ENCODE peak calls at places on chromosome 13, in seven cellular contexts. N is iPS-NIHi11, H is substantia nigra, Z is neuronal stem cell, S is ovary, Y is Caco-2, G is T-helper 1 cell. L is an unnamed sample.

GRCh38 chr13:111515648-111516047 is 195.2 kb downstream of the TEX29 start:
- DNase-seq in Z (no peak), G (no peak), S (no peak), N (no peak), H (no peak), Y (no peak), L (no peak)

GRCh38 chr13:108269601-108270328 is at the start of gene TNFSF13B:
- DNase-seq in Y (no peak), S (peak; percentile 41), Z (no peak), N (peak; percentile 23), G (peak; percentile 15), H (peak; percentile 5), L (peak; percentile 49)

GRCh38 chr13:39417643-39418042 is 185.3 kb downstream of the LHFPL6 start:
- DNase-seq in N (no peak), S (no peak), H (no peak), G (no peak), Z (peak; percentile 49), Y (no peak), L (peak; percentile 37)

GRCh38 chr13:39317284-39317683 is 279.0 kb downstream of the NHLRC3 start:
- DNase-seq in N (no peak), S (no peak), Y (no peak), Z (no peak), G (no peak), H (no peak), L (no peak)

GRCh38 chr13:90416519-90416918 is 931.0 kb upstream of the MIR17HG start:
- DNase-seq in G (no peak), Z (peak; percentile 9), H (no peak), N (no peak), S (no peak), Y (no peak), L (no peak)

GRCh38 chr13:44649834-44650233 is 73.7 kb upstream of the TSC22D1 start:
- DNase-seq in G (no peak), Z (no peak), N (no peak), H (no peak), S (no peak), Y (no peak), L (no peak)

GRCh38 chr13:27053902-27054595 is 117.6 kb downstream of the USP12 start:
- DNase-seq in S (no peak), G (no peak), N (no peak), Y (no peak), Z (no peak), H (no peak), L (no peak)

GRCh38 chr13:36310417-36311108 is 12.9 kb upstream of the CCDC169 start:
- DNase-seq in Y (no peak), S (no peak), H (no peak), N (no peak), G (no peak), Z (no peak), L (no peak)

GRCh38 chr13:74074723-74075122 is 59.5 kb downstream of the KLF12 start:
- DNase-seq in N (no peak), Z (no peak), G (no peak), Y (no peak), H (no peak), S (no peak), L (no peak)

GRCh38 chr13:71290963-71291937 is 575.8 kb downstream of the DACH1 start:
- DNase-seq in N (no peak), Z (no peak), G (peak; percentile 17), H (no peak), Y (no peak), S (no peak), L (peak; percentile 38)

GRCh38 chr13:65834897-65835296 is 1395.2 kb downstream of the PCDH9 start:
- DNase-seq in N (no peak), Y (no peak), S (no peak), G (no peak), H (no peak), Z (no peak), L (no peak)

GRCh38 chr13:114067381-114067885 is 65.0 kb downstream of the RASA3 start:
- DNase-seq in Y (peak; percentile 4), N (no peak), S (no peak), Z (no peak), H (no peak), G (no peak), L (peak; percentile 45)

GRCh38 chr13:29754486-29754806 is 96.0 kb downstream of the UBL3 start:
- DNase-seq in Y (no peak), Z (peak; percentile 11), H (no peak), S (no peak), G (no peak), N (peak; percentile 52), L (no peak)

GRCh38 chr13:36345438-36346221 is 564 bp downstream of the SPART start:
- DNase-seq in G (peak; percentile 19), S (peak; percentile 81), N (peak; percentile 45), Y (no peak), Z (peak; percentile 58), H (no peak), L (peak; percentile 79)

GRCh38 chr13:50787316-50788195 is 55.9 kb downstream of the DLEU7 start:
- DNase-seq in N (no peak), Y (no peak), H (no peak), G (no peak), S (no peak), Z (no peak), L (no peak)

GRCh38 chr13:50421457-50422130 is 406.4 kb downstream of the KCNRG start:
- DNase-seq in Z (no peak), G (no peak), H (no peak), Y (no peak), S (no peak), N (no peak), L (no peak)

GRCh38 chr13:77222000-77222690 is 104.7 kb downstream of the MYCBP2 start:
- DNase-seq in Z (no peak), Y (no peak), H (no peak), S (no peak), N (no peak), G (no peak), L (no peak)

GRCh38 chr13:37561031-37561430 is 37.5 kb downstream of the POSTN start:
- DNase-seq in N (no peak), H (no peak), Z (no peak), S (no peak), Y (no peak), G (no peak), L (no peak)

GRCh38 chr13:51501592-51502205 is 48.9 kb upstream of the INTS6 start:
- DNase-seq in N (no peak), G (no peak), Z (no peak), H (no peak), Y (no peak), S (no peak), L (no peak)

GRCh38 chr13:103510007-103510406 is 443.8 kb upstream of the SLC10A2 start:
- DNase-seq in S (no peak), Z (no peak), N (peak; percentile 10), G (no peak), H (no peak), Y (no peak), L (no peak)

GRCh38 chr13:21913010-21913409 is 242.1 kb downstream of the FGF9 start:
- DNase-seq in G (no peak), Y (no peak), S (no peak), H (no peak), N (peak; percentile 62), Z (peak; percentile 32), L (no peak)

GRCh38 chr13:105991622-105992254 is 543.7 kb downstream of the EFNB2 start:
- DNase-seq in Y (peak; percentile 43), N (no peak), Z (no peak), G (no peak), H (no peak), S (no peak), L (peak; percentile 27)

GRCh38 chr13:109859216-109859835 is 72.9 kb upstream of the IRS2 start:
- DNase-seq in G (no peak), Z (no peak), N (no peak), Y (no peak), S (no peak), H (no peak), L (no peak)

L was measured in globus pallidus.